ENCODE peak calls at places on chromosomes 2 and 18, in ten cellular contexts. U, Z, R, A, I, P, W, N, L and O are unnamed samples.
A peak's percentile ranks its signal among the peaks of the same experiment; 100 is the strongest.

GRCh38 chr2:222656544-222657446 is 903 bp upstream of the FARSB start:
- DNase-seq in U (no peak), Z (no peak), R (peak; percentile 8), A (no peak), I (no peak), P (no peak), W (no peak), N (no peak), L (no peak), O (peak; percentile 56)

GRCh38 chr2:16069663-16069932 is 129.2 kb downstream of the MYCN start:
- DNase-seq in U (no peak), Z (no peak), R (no peak), A (peak; percentile 84), I (no peak), P (no peak), W (no peak), N (no peak), L (peak; percentile 42), O (no peak)

GRCh38 chr2:218437969-218438368 is 19.0 kb downstream of the VIL1 start:
- DNase-seq in U (no peak), Z (no peak), R (no peak), A (no peak), I (no peak), P (no peak), W (no peak), N (no peak), L (no peak), O (no peak)

GRCh38 chr2:121480826-121481225 is 49.9 kb upstream of the RNU4ATAC start:
- DNase-seq in U (no peak), Z (no peak), R (peak; percentile 98), A (no peak), I (peak; percentile 92), P (no peak), W (peak; percentile 98), N (peak; percentile 12), L (peak; percentile 35), O (no peak)

GRCh38 chr18:38019292-38019691 is 453.7 kb upstream of the CELF4 start:
- DNase-seq in U (no peak), Z (no peak), R (no peak), A (no peak), I (no peak), P (no peak), W (no peak), N (no peak), L (no peak), O (no peak)

GRCh38 chr2:236928353-236929153 is 157.1 kb upstream of the COPS8 start:
- DNase-seq in U (no peak), Z (no peak), R (no peak), A (no peak), I (no peak), P (no peak), W (no peak), N (peak; percentile 27), L (no peak), O (no peak)

GRCh38 chr2:148122788-148123187 is 101.9 kb downstream of the MBD5 start:
- DNase-seq in U (peak; percentile 34), Z (no peak), R (peak; percentile 69), A (no peak), I (peak; percentile 86), P (no peak), W (peak; percentile 56), N (no peak), L (no peak), O (no peak)

GRCh38 chr2:160425794-160426193 is 67.8 kb downstream of the RBMS1 start:
- DNase-seq in U (no peak), Z (no peak), R (no peak), A (no peak), I (no peak), P (no peak), W (no peak), N (no peak), L (no peak), O (no peak)

GRCh38 chr2:64455545-64455944 is 1.6 kb downstream of the LGALSL start:
- DNase-seq in U (peak; percentile 45), Z (no peak), R (no peak), A (no peak), I (no peak), P (no peak), W (no peak), N (no peak), L (no peak), O (no peak)

GRCh38 chr18:58611471-58612131 is 17.3 kb downstream of the ALPK2 start:
- DNase-seq in U (no peak), Z (no peak), R (peak; percentile 82), A (no peak), I (no peak), P (no peak), W (peak; percentile 82), N (no peak), L (no peak), O (peak; percentile 91)
- H3K27ac ChIP-seq in U (no peak overlapping the region), Z (peak overlapping the region; percentile 66), R (no peak overlapping the region), A (no peak overlapping the region), I (no peak overlapping the region), P (no peak overlapping the region), W (peak overlapping the region; percentile 38), N (no peak overlapping the region), L (no peak overlapping the region), O (peak overlapping the region; percentile 88)

DNA sequence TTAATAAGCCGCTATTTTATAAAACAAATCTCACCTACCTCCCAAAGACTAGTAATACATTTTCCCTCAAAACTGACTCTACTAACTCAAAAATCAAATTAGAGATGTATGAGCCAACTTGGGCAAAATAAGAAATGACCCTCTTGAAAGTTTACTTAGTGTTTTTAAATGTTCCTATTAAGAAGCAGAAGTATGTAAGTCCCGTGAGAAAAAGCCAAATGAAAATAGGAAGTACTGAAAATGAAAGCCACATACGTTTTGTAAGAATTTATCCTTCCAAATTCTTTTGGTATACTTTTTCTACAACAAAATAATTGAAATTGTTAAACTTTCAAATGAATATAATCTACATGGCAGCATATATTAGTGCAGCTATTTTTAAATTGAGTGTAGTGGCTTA is 148.0 kb upstream of the ITGA4 start:
- DNase-seq in U (no peak), Z (no peak), R (no peak), A (no peak), I (no peak), P (no peak), W (no peak), N (no peak), L (no peak), O (no peak)
- TF ChIP-seq CTCF in U (no peak), Z (no peak), R (no peak), A (no peak), I (no peak), P (no peak), W (no peak), N (no peak), L (no peak), O (no peak)

GRCh38 chr2:25822190-25823117 is 55.8 kb downstream of the ASXL2 start:
- DNase-seq in U (no peak), Z (no peak), R (peak; percentile 32), A (peak; percentile 65), I (no peak), P (no peak), W (peak; percentile 10), N (peak; percentile 10), L (peak; percentile 55), O (peak; percentile 90)
- H3K4me3 ChIP-seq in U (no peak overlapping the region), Z (no peak overlapping the region), R (no peak overlapping the region), A (peak overlapping the region; percentile 2), I (no peak overlapping the region), P (peak overlapping the region; percentile 25), W (no peak overlapping the region), N (no peak overlapping the region), L (no peak overlapping the region), O (no peak overlapping the region)

GRCh38 chr2:191249131-191249813 is 4.1 kb downstream of the MYO1B start:
- DNase-seq in U (no peak), Z (no peak), R (peak; percentile 42), A (no peak), I (peak; percentile 64), P (no peak), W (peak; percentile 39), N (no peak), L (no peak), O (no peak)
- H3K27ac ChIP-seq in U (no peak overlapping the region), Z (no peak overlapping the region), R (peak overlapping the region; percentile 80), A (no peak overlapping the region), I (peak overlapping the region; percentile 54), P (no peak overlapping the region), W (no peak overlapping the region), N (peak overlapping the region; percentile 27), L (no peak overlapping the region), O (no peak overlapping the region)

GRCh38 chr2:174063492-174064092 is 98.4 kb upstream of the SP3 start:
- DNase-seq in U (no peak), Z (no peak), R (no peak), A (no peak), I (no peak), P (no peak), W (no peak), N (no peak), L (no peak), O (no peak)
- TF ChIP-seq CTCF in U (no peak), Z (no peak), R (no peak), A (no peak), I (no peak), P (no peak), W (no peak), N (no peak), L (no peak), O (no peak)

DNA sequence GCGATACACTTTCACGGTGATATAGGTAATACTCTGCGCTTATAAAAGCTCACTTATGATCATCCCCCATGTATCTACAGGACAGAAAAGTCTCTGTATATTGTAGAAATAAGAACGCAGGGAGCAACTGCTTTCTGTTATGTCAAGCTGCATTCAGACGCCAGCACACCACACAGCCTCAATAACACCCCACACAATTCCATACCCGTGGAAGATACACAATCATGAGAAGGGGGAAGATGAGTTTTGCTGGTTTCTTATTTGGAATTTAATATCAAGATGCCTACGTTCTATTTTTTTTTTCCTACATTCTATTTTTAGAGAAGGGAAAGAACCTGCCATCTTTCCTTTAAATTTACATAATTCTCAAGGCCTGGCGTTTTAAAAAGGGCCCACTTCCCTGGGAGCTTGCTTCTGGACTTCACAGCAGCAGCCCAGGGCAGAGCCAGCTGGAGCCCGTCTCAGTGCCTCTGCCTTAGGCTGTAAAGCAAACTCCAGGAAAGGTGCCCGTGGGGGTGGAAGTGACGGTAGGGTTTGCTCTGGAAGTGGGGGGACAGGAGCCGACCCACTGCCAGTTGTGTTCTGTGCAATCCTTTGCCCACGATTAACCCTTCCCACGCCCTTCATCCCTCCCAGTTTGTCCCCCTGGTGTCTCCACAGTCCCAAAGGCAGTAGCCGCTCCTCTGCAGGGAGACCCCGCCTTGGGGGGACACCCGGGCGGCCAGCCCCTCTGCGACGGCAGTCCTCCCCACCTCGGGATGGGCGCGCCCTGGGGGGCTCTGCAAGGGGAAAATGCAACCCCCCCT is 5.3 kb downstream of the PTGR3 start:
- DNase-seq in U (no peak), Z (no peak), R (no peak), A (peak; percentile 49), I (peak; percentile 52), P (no peak), W (peak; percentile 14), N (no peak), L (peak; percentile 70), O (no peak)
- H3K4me3 ChIP-seq in U (no peak overlapping the region), Z (no peak overlapping the region), R (peak overlapping the region; percentile 53), A (peak overlapping the region; percentile 44), I (peak overlapping the region; percentile 66), P (peak overlapping the region; percentile 74), W (no peak overlapping the region), N (peak overlapping the region; percentile 45), L (peak overlapping the region; percentile 40), O (peak overlapping the region; percentile 68)

DNA sequence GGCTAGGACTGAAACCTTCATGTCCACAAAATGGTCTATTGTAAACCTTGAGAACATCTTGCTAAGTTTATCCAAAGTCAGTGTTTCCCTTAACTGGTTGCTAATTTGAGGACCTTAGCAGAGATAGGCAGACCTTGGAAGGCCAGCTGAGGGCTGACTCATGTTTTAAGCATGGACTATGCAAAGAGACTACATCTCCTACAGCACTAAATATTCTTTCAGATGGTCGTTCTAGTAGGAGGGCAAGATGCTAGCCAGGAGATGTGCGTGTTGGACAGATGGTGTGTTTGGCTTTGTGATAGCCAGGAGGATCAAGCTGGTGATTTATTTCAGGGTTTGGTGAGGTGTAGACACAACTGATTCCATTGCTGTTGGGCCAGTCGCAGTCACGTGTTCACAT is 75.8 kb downstream of the NRP2 start:
- DNase-seq in U (peak; percentile 64), Z (no peak), R (peak; percentile 96), A (peak; percentile 56), I (peak; percentile 93), P (no peak), W (peak; percentile 94), N (no peak), L (peak; percentile 44), O (no peak)
- H3K27ac ChIP-seq in U (no peak overlapping the region), Z (no peak overlapping the region), R (peak overlapping the region; percentile 5), A (no peak overlapping the region), I (peak overlapping the region; percentile 73), P (no peak overlapping the region), W (peak overlapping the region; percentile 70), N (no peak overlapping the region), L (peak overlapping the region; percentile 77), O (no peak overlapping the region)